ENCODE peak calls at places on chromosomes 11 and 22, in six cellular contexts. One of them, this sample, is unnamed.
A peak's percentile ranks its signal among the peaks of the same experiment; 100 is the strongest.

GRCh38 chr22:41951898-41952474 is at the start of gene SMIM45:
- DNase-seq in heart right ventricle: no peak
- DNase-seq in sigmoid colon: no peak
- DNase-seq in dorsolateral prefrontal cortex: peak; percentile 89
- DNase-seq in bronchial epithelial cell: no peak
- DNase-seq in glutamatergic neuron: peak; percentile 48
- DNase-seq in this sample: no peak

GRCh38 chr11:75597636-75598035 is 35.6 kb downstream of the SERPINH1 start:
- DNase-seq in heart right ventricle: no peak
- DNase-seq in sigmoid colon: no peak
- DNase-seq in dorsolateral prefrontal cortex: no peak
- DNase-seq in bronchial epithelial cell: peak; percentile 46
- DNase-seq in glutamatergic neuron: peak; percentile 59
- DNase-seq in this sample: peak; percentile 66

GRCh38 chr11:123122341-123122740 is 60.4 kb upstream of the HSPA8 start:
- DNase-seq in heart right ventricle: no peak
- DNase-seq in sigmoid colon: peak; percentile 90
- DNase-seq in dorsolateral prefrontal cortex: no peak
- DNase-seq in bronchial epithelial cell: peak; percentile 53
- DNase-seq in glutamatergic neuron: no peak
- DNase-seq in this sample: no peak

GRCh38 chr22:49039625-49040024 is 788.0 kb downstream of the BRD1 start:
- DNase-seq in heart right ventricle: no peak
- DNase-seq in sigmoid colon: peak; percentile 34
- DNase-seq in dorsolateral prefrontal cortex: no peak
- DNase-seq in bronchial epithelial cell: no peak
- DNase-seq in glutamatergic neuron: no peak
- DNase-seq in this sample: no peak

GRCh38 chr11:107040447-107041444 is 22.5 kb upstream of the GUCY1A2 start:
- DNase-seq in heart right ventricle: no peak
- DNase-seq in sigmoid colon: no peak
- DNase-seq in dorsolateral prefrontal cortex: no peak
- DNase-seq in bronchial epithelial cell: peak; percentile 30
- DNase-seq in glutamatergic neuron: no peak
- DNase-seq in this sample: no peak

GRCh38 chr11:133600876-133601275 is 68.6 kb upstream of the OPCML start:
- DNase-seq in heart right ventricle: no peak
- DNase-seq in sigmoid colon: no peak
- DNase-seq in dorsolateral prefrontal cortex: no peak
- DNase-seq in bronchial epithelial cell: no peak
- DNase-seq in glutamatergic neuron: no peak
- DNase-seq in this sample: no peak

GRCh38 chr11:81887671-81888070 is 846.0 kb downstream of the FAM181B start:
- DNase-seq in heart right ventricle: no peak
- DNase-seq in sigmoid colon: no peak
- DNase-seq in dorsolateral prefrontal cortex: no peak
- DNase-seq in bronchial epithelial cell: no peak
- DNase-seq in glutamatergic neuron: no peak
- DNase-seq in this sample: no peak

GRCh38 chr11:19187101-19187500 is 14.7 kb downstream of the CSRP3 start:
- DNase-seq in heart right ventricle: no peak
- DNase-seq in sigmoid colon: no peak
- DNase-seq in dorsolateral prefrontal cortex: no peak
- DNase-seq in bronchial epithelial cell: peak; percentile 25
- DNase-seq in glutamatergic neuron: no peak
- DNase-seq in this sample: no peak

GRCh38 chr22:37137903-37138665 is 11.6 kb downstream of the IL2RB start:
- DNase-seq in heart right ventricle: no peak
- DNase-seq in sigmoid colon: no peak
- DNase-seq in dorsolateral prefrontal cortex: no peak
- DNase-seq in bronchial epithelial cell: no peak
- DNase-seq in glutamatergic neuron: no peak
- DNase-seq in this sample: no peak

GRCh38 chr11:130761560-130762220 is 154.6 kb downstream of the SNX19 start:
- DNase-seq in heart right ventricle: no peak
- DNase-seq in sigmoid colon: no peak
- DNase-seq in dorsolateral prefrontal cortex: no peak
- DNase-seq in bronchial epithelial cell: no peak
- DNase-seq in glutamatergic neuron: no peak
- DNase-seq in this sample: no peak

DNA sequence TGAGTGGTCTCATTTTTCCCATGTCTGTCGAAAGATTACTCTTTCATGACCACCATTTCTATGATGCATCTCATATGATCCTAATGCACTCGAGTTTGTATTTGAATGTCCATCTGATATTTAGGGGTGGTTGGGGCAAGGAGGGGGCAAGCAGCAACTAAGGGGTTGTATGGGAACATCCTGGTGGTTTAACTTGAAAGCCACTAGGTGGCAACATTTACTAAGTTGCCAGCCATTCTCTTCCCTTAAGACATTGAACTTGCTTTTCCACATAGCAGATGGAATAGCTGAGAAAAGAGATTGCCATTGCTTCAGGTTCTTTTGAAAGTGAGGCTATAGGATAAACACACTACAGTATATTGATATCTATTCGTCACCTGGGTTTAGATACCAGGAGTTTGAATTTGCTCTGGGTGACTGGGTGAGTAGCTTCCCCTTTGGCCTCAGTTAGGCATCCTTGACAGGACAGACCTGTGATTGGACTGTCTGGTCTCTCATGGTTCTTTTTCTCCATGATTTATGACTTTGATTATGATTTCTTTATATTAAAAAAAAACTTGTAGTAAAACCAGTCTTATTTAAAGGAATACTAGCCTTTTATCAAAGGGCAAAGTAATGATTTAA is 32.4 kb downstream of the NF2 start:
- DNase-seq in heart right ventricle: no peak
- DNase-seq in sigmoid colon: no peak
- DNase-seq in dorsolateral prefrontal cortex: no peak
- DNase-seq in bronchial epithelial cell: peak; percentile 65
- DNase-seq in glutamatergic neuron: no peak
- DNase-seq in this sample: peak; percentile 39
- TF ChIP-seq CTCF in heart right ventricle: peak; percentile 56
- TF ChIP-seq CTCF in sigmoid colon: peak; percentile 64
- TF ChIP-seq CTCF in dorsolateral prefrontal cortex: peak; percentile 72
- TF ChIP-seq CTCF in bronchial epithelial cell: peak; percentile 75
- TF ChIP-seq CTCF in glutamatergic neuron: peak; percentile 73
- TF ChIP-seq CTCF in this sample: peak; percentile 57

GRCh38 chr11:69641681-69642548 is 959 bp downstream of the CCND1 start:
- DNase-seq in heart right ventricle: no peak
- DNase-seq in sigmoid colon: peak; percentile 61
- DNase-seq in dorsolateral prefrontal cortex: no peak
- DNase-seq in bronchial epithelial cell: no peak
- DNase-seq in glutamatergic neuron: no peak
- DNase-seq in this sample: no peak

GRCh38 chr11:69639843-69640242 is 1.1 kb upstream of the CCND1 start:
- DNase-seq in heart right ventricle: no peak
- DNase-seq in sigmoid colon: no peak
- DNase-seq in dorsolateral prefrontal cortex: no peak
- DNase-seq in bronchial epithelial cell: no peak
- DNase-seq in glutamatergic neuron: no peak
- DNase-seq in this sample: no peak

GRCh38 chr11:69640260-69640994 is 529 bp upstream of the CCND1 start:
- DNase-seq in heart right ventricle: no peak
- DNase-seq in sigmoid colon: peak; percentile 66
- DNase-seq in dorsolateral prefrontal cortex: no peak
- DNase-seq in bronchial epithelial cell: no peak
- DNase-seq in glutamatergic neuron: peak; percentile 53
- DNase-seq in this sample: peak; percentile 50

GRCh38 chr11:69642549-69642912 is 1.6 kb downstream of the CCND1 start:
- DNase-seq in heart right ventricle: peak; percentile 55
- DNase-seq in sigmoid colon: peak; percentile 65
- DNase-seq in dorsolateral prefrontal cortex: no peak
- DNase-seq in bronchial epithelial cell: no peak
- DNase-seq in glutamatergic neuron: no peak
- DNase-seq in this sample: peak; percentile 73

DNA sequence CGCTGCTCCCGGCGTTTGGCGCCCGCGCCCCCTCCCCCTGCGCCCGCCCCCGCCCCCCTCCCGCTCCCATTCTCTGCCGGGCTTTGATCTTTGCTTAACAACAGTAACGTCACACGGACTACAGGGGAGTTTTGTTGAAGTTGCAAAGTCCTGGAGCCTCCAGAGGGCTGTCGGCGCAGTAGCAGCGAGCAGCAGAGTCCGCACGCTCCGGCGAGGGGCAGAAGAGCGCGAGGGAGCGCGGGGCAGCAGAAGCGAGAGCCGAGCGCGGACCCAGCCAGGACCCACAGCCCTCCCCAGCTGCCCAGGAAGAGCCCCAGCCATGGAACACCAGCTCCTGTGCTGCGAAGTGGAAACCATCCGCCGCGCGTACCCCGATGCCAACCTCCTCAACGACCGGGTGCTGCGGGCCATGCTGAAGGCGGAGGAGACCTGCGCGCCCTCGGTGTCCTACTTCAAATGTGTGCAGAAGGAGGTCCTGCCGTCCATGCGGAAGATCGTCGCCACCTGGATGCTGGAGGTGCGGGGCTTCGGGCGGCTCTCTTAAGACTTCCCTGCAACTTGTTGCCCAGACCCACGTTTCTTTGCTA is at the start of gene CCND1:
- DNase-seq in heart right ventricle: peak; percentile 78
- DNase-seq in sigmoid colon: peak; percentile 77
- DNase-seq in dorsolateral prefrontal cortex: no peak
- DNase-seq in bronchial epithelial cell: peak; percentile 74
- DNase-seq in glutamatergic neuron: peak; percentile 74
- DNase-seq in this sample: peak; percentile 87
- TF ChIP-seq CTCF in heart right ventricle: peak; percentile 33
- TF ChIP-seq CTCF in sigmoid colon: no peak
- TF ChIP-seq CTCF in dorsolateral prefrontal cortex: no peak
- TF ChIP-seq CTCF in bronchial epithelial cell: peak; percentile 19
- TF ChIP-seq CTCF in glutamatergic neuron: no peak
- TF ChIP-seq CTCF in this sample: peak; percentile 27

GRCh38 chr11:36453678-36454077 is 56.4 kb downstream of the TRAF6 start:
- DNase-seq in heart right ventricle: no peak
- DNase-seq in sigmoid colon: no peak
- DNase-seq in dorsolateral prefrontal cortex: no peak
- DNase-seq in bronchial epithelial cell: peak; percentile 84
- DNase-seq in glutamatergic neuron: no peak
- DNase-seq in this sample: no peak

GRCh38 chr11:36454551-36454950 is 55.5 kb downstream of the TRAF6 start:
- DNase-seq in heart right ventricle: no peak
- DNase-seq in sigmoid colon: no peak
- DNase-seq in dorsolateral prefrontal cortex: no peak
- DNase-seq in bronchial epithelial cell: no peak
- DNase-seq in glutamatergic neuron: no peak
- DNase-seq in this sample: no peak

GRCh38 chr11:36454991-36455611 is 55.0 kb downstream of the TRAF6 start:
- DNase-seq in heart right ventricle: peak; percentile 23
- DNase-seq in sigmoid colon: no peak
- DNase-seq in dorsolateral prefrontal cortex: no peak
- DNase-seq in bronchial epithelial cell: no peak
- DNase-seq in glutamatergic neuron: no peak
- DNase-seq in this sample: no peak

GRCh38 chr11:36456136-36456535 is 53.9 kb downstream of the TRAF6 start:
- DNase-seq in heart right ventricle: no peak
- DNase-seq in sigmoid colon: no peak
- DNase-seq in dorsolateral prefrontal cortex: no peak
- DNase-seq in bronchial epithelial cell: no peak
- DNase-seq in glutamatergic neuron: no peak
- DNase-seq in this sample: no peak

GRCh38 chr11:36455658-36456111 is 54.4 kb downstream of the TRAF6 start:
- DNase-seq in heart right ventricle: peak; percentile 84
- DNase-seq in sigmoid colon: peak; percentile 87
- DNase-seq in dorsolateral prefrontal cortex: no peak
- DNase-seq in bronchial epithelial cell: peak; percentile 84
- DNase-seq in glutamatergic neuron: no peak
- DNase-seq in this sample: no peak
- TF ChIP-seq CTCF in heart right ventricle: no peak
- TF ChIP-seq CTCF in sigmoid colon: no peak
- TF ChIP-seq CTCF in dorsolateral prefrontal cortex: no peak
- TF ChIP-seq CTCF in bronchial epithelial cell: no peak
- TF ChIP-seq CTCF in glutamatergic neuron: no peak
- TF ChIP-seq CTCF in this sample: no peak

GRCh38 chr22:35543702-35544101 is 3.1 kb downstream of the RASD2 start:
- DNase-seq in heart right ventricle: no peak
- DNase-seq in sigmoid colon: no peak
- DNase-seq in dorsolateral prefrontal cortex: no peak
- DNase-seq in bronchial epithelial cell: no peak
- DNase-seq in glutamatergic neuron: no peak
- DNase-seq in this sample: no peak

GRCh38 chr22:35542157-35542971 is 1.7 kb downstream of the RASD2 start:
- DNase-seq in heart right ventricle: no peak
- DNase-seq in sigmoid colon: no peak
- DNase-seq in dorsolateral prefrontal cortex: no peak
- DNase-seq in bronchial epithelial cell: no peak
- DNase-seq in glutamatergic neuron: no peak
- DNase-seq in this sample: no peak

GRCh38 chr22:35541254-35541748 is 670 bp downstream of the RASD2 start:
- DNase-seq in heart right ventricle: no peak
- DNase-seq in sigmoid colon: no peak
- DNase-seq in dorsolateral prefrontal cortex: no peak
- DNase-seq in bronchial epithelial cell: no peak
- DNase-seq in glutamatergic neuron: no peak
- DNase-seq in this sample: no peak

GRCh38 chr22:35544189-35544588 is 3.6 kb downstream of the RASD2 start:
- DNase-seq in heart right ventricle: no peak
- DNase-seq in sigmoid colon: no peak
- DNase-seq in dorsolateral prefrontal cortex: no peak
- DNase-seq in bronchial epithelial cell: no peak
- DNase-seq in glutamatergic neuron: no peak
- DNase-seq in this sample: no peak

GRCh38 chr22:35542972-35543516 is 2.4 kb downstream of the RASD2 start:
- DNase-seq in heart right ventricle: no peak
- DNase-seq in sigmoid colon: no peak
- DNase-seq in dorsolateral prefrontal cortex: no peak
- DNase-seq in bronchial epithelial cell: no peak
- DNase-seq in glutamatergic neuron: no peak
- DNase-seq in this sample: no peak
- TF ChIP-seq CTCF in heart right ventricle: no peak
- TF ChIP-seq CTCF in sigmoid colon: no peak
- TF ChIP-seq CTCF in dorsolateral prefrontal cortex: no peak
- TF ChIP-seq CTCF in bronchial epithelial cell: no peak
- TF ChIP-seq CTCF in glutamatergic neuron: no peak
- TF ChIP-seq CTCF in this sample: no peak

GRCh38 chr22:25900880-25901279 is 158.9 kb downstream of the MYO18B start:
- DNase-seq in heart right ventricle: no peak
- DNase-seq in sigmoid colon: no peak
- DNase-seq in dorsolateral prefrontal cortex: peak; percentile 63
- DNase-seq in bronchial epithelial cell: no peak
- DNase-seq in glutamatergic neuron: no peak
- DNase-seq in this sample: no peak

GRCh38 chr22:25900390-25900789 is 158.4 kb downstream of the MYO18B start:
- DNase-seq in heart right ventricle: no peak
- DNase-seq in sigmoid colon: no peak
- DNase-seq in dorsolateral prefrontal cortex: no peak
- DNase-seq in bronchial epithelial cell: no peak
- DNase-seq in glutamatergic neuron: no peak
- DNase-seq in this sample: no peak

GRCh38 chr22:25896592-25896991 is 154.6 kb downstream of the MYO18B start:
- DNase-seq in heart right ventricle: no peak
- DNase-seq in sigmoid colon: no peak
- DNase-seq in dorsolateral prefrontal cortex: no peak
- DNase-seq in bronchial epithelial cell: no peak
- DNase-seq in glutamatergic neuron: no peak
- DNase-seq in this sample: no peak

GRCh38 chr22:25899566-25899965 is 157.6 kb downstream of the MYO18B start:
- DNase-seq in heart right ventricle: no peak
- DNase-seq in sigmoid colon: no peak
- DNase-seq in dorsolateral prefrontal cortex: no peak
- DNase-seq in bronchial epithelial cell: no peak
- DNase-seq in glutamatergic neuron: no peak
- DNase-seq in this sample: no peak

GRCh38 chr22:25898707-25899365 is 156.8 kb downstream of the MYO18B start:
- DNase-seq in heart right ventricle: no peak
- DNase-seq in sigmoid colon: no peak
- DNase-seq in dorsolateral prefrontal cortex: no peak
- DNase-seq in bronchial epithelial cell: no peak
- DNase-seq in glutamatergic neuron: no peak
- DNase-seq in this sample: peak; percentile 12
- TF ChIP-seq CTCF in heart right ventricle: no peak
- TF ChIP-seq CTCF in sigmoid colon: no peak
- TF ChIP-seq CTCF in dorsolateral prefrontal cortex: peak; percentile 15
- TF ChIP-seq CTCF in bronchial epithelial cell: no peak
- TF ChIP-seq CTCF in glutamatergic neuron: peak; percentile 73
- TF ChIP-seq CTCF in this sample: peak; percentile 31

This sample was measured in GM13977.